ENCODE peak calls at places on chromosomes 7 and 10, in eight cellular contexts. C is NCI-H2171; Y is immature natural killer cell; P is DMS 273 treated with DMSO at 0.1 percent for 48 hours; O is SK-MEL-5; L is MM.1S; K is NK-92 treated with Interleukin-12 subunit alpha and Interleukin-12 subunit beta, amount 100 ng/mL, for 24 hours; H is PC-9. E is an unnamed sample.
A peak's percentile ranks its signal among the peaks of the same experiment; 100 is the strongest.

GRCh38 chr7:111132833-111133232 is 41.9 kb downstream of the LRRN3 start:
- DNase-seq in C (no peak), Y (no peak), P (no peak), O (no peak), L (no peak), K (no peak), H (no peak), E (peak; percentile 52)

GRCh38 chr10:79320785-79321493 is 26.3 kb upstream of the PPIF start:
- DNase-seq in C (no peak), Y (no peak), P (no peak), O (peak; percentile 39), L (no peak), K (peak; percentile 28), H (peak; percentile 98), E (peak; percentile 96)

GRCh38 chr7:1952781-1953180 is 280.0 kb downstream of the MAD1L1 start:
- DNase-seq in C (no peak), Y (no peak), P (no peak), O (no peak), L (no peak), K (no peak), H (no peak), E (no peak)

GRCh38 chr7:108716783-108717182 is 147.1 kb downstream of the DNAJB9 start:
- DNase-seq in C (no peak), Y (no peak), P (no peak), O (no peak), L (no peak), K (no peak), H (no peak), E (peak; percentile 36)

GRCh38 chr10:62230344-62231138 is 38.1 kb downstream of the RTKN2 start:
- DNase-seq in C (no peak), Y (no peak), P (no peak), O (no peak), L (no peak), K (no peak), H (no peak), E (no peak)

GRCh38 chr7:106205621-106206222 is 79.1 kb downstream of the NAMPT start:
- DNase-seq in C (no peak), Y (no peak), P (no peak), O (no peak), L (no peak), K (no peak), H (no peak), E (peak; percentile 16)

GRCh38 chr7:92877367-92877766 is 41.0 kb upstream of the CDK6 start:
- DNase-seq in C (no peak), Y (no peak), P (no peak), O (no peak), L (no peak), K (no peak), H (no peak), E (no peak)

GRCh38 chr10:101840102-101840684 is 3.4 kb downstream of the KCNIP2 start:
- DNase-seq in C (peak; percentile 14), Y (peak; percentile 25), P (no peak), O (peak; percentile 77), L (no peak), K (no peak), H (no peak), E (no peak)

GRCh38 chr10:49527850-49528249 is 11.1 kb downstream of the ERCC6 start:
- DNase-seq in C (no peak), Y (no peak), P (no peak), O (no peak), L (no peak), K (no peak), H (no peak), E (no peak)